ENCODE peak calls at places on chromosomes 3 and 15, in four cellular contexts. R is HFF-Myc, O is BJ, F is cardiac muscle cell. W is an unnamed sample.

GRCh38 chr15:38224486-38224885 is 28.1 kb upstream of the SPRED1 start:
- DNase-seq in R (no peak), O (no peak), F (no peak), W (no peak)

GRCh38 chr3:95302044-95302443 is 1239.2 kb downstream of the NSUN3 start:
- DNase-seq in R (no peak), O (no peak), F (no peak), W (no peak)

GRCh38 chr15:101025116-101025885 is 106.1 kb downstream of the LRRK1 start:
- DNase-seq in R (no peak), O (no peak), F (no peak), W (no peak)

GRCh38 chr3:64109438-64109837 is 86.1 kb upstream of the PSMD6 start:
- DNase-seq in R (no peak), O (no peak), F (no peak), W (no peak)

GRCh38 chr15:67680645-67681044 is 138.1 kb downstream of the MAP2K5 start:
- DNase-seq in R (no peak), O (no peak), F (no peak), W (peak)

GRCh38 chr3:49024449-49024848 is 2.5 kb downstream of the NDUFAF3 start:
- DNase-seq in R (no peak), O (no peak), F (no peak), W (no peak)

GRCh38 chr3:129015388-129016105 is 14.4 kb downstream of the EFCC1 start:
- DNase-seq in R (no peak), O (no peak), F (no peak), W (no peak)

GRCh38 chr3:187318819-187319616 is 27.5 kb upstream of the MASP1 start:
- DNase-seq in R (peak), O (peak), F (peak), W (peak)

GRCh38 chr3:13572926-13573623 is 24.1 kb downstream of the FBLN2 start:
- DNase-seq in R (no peak), O (no peak), F (no peak), W (no peak)

GRCh38 chr3:195583831-195584542 is at the start of gene APOD:
- DNase-seq in R (peak), O (no peak), F (no peak), W (no peak)

GRCh38 chr3:130354430-130354829 is 9.0 kb downstream of the COL6A5 start:
- DNase-seq in R (no peak), O (no peak), F (no peak), W (no peak)

GRCh38 chr3:181555681-181556080 is 156.0 kb upstream of the SOX2 start:
- DNase-seq in R (no peak), O (no peak), F (no peak), W (no peak)

GRCh38 chr3:175890056-175890455 is 1030.9 kb downstream of the NAALADL2 start:
- DNase-seq in R (no peak), O (peak), F (no peak), W (no peak)

GRCh38 chr3:147887797-147888196 is 478.6 kb downstream of the ZIC1 start:
- DNase-seq in R (no peak), O (no peak), F (no peak), W (no peak)

GRCh38 chr3:119529883-119530282 is 29.5 kb downstream of the CD80 start:
- DNase-seq in R (no peak), O (peak), F (no peak), W (peak)

GRCh38 chr3:193859195-193859594 is 266.2 kb downstream of the OPA1 start:
- DNase-seq in R (no peak), O (no peak), F (no peak), W (no peak)

GRCh38 chr15:40925495-40925862 is 3.7 kb upstream of the DLL4 start:
- DNase-seq in R (no peak), O (no peak), F (no peak), W (no peak)

GRCh38 chr15:100919481-100920405 is 586 bp downstream of the LRRK1 start:
- DNase-seq in R (no peak), O (no peak), F (peak), W (no peak)

GRCh38 chr3:128322030-128323022 is 144.4 kb downstream of the DNAJB8 start:
- DNase-seq in R (no peak), O (no peak), F (peak), W (no peak)

GRCh38 chr3:155629006-155629405 is 115.9 kb downstream of the PLCH1 start:
- DNase-seq in R (no peak), O (peak), F (no peak), W (no peak)

GRCh38 chr3:150147776-150148175 is 177.1 kb upstream of the PFN2 start:
- DNase-seq in R (no peak), O (no peak), F (no peak), W (no peak)

GRCh38 chr15:51341366-51342248 is at the start of gene GLDN:
- DNase-seq in R (no peak), O (no peak), F (peak), W (no peak)

GRCh38 chr3:52529376-52530333 is 4.0 kb downstream of the NT5DC2 start:
- DNase-seq in R (no peak), O (no peak), F (no peak), W (no peak)

GRCh38 chr3:127092776-127093175 is 100.2 kb upstream of the PRR23E start:
- DNase-seq in R (no peak), O (no peak), F (no peak), W (no peak)

GRCh38 chr3:171654809-171655208 is 155.5 kb downstream of the PLD1 start:
- DNase-seq in R (no peak), O (no peak), F (no peak), W (peak)

GRCh38 chr3:130850044-130850797 is 43.7 kb upstream of the ATP2C1 start:
- DNase-seq in R (no peak), O (no peak), F (no peak), W (peak)

GRCh38 chr15:48940508-48940907 is 23.2 kb downstream of the SHC4 start:
- DNase-seq in R (peak), O (peak), F (no peak), W (peak)

GRCh38 chr3:94179059-94179458 is 116.2 kb downstream of the NSUN3 start:
- DNase-seq in R (no peak), O (no peak), F (no peak), W (no peak)

GRCh38 chr3:184354740-184355139 is 6.7 kb downstream of the CLCN2 start:
- DNase-seq in R (no peak), O (no peak), F (no peak), W (no peak)

GRCh38 chr3:184355261-184356012 is 6.0 kb downstream of the CLCN2 start:
- DNase-seq in R (no peak), O (no peak), F (no peak), W (no peak)

GRCh38 chr3:184352897-184353545 is 8.4 kb downstream of the CLCN2 start:
- DNase-seq in R (no peak), O (no peak), F (no peak), W (no peak)

GRCh38 chr3:184353546-184353941 is 7.9 kb downstream of the CLCN2 start:
- DNase-seq in R (no peak), O (no peak), F (no peak), W (no peak)

DNA sequence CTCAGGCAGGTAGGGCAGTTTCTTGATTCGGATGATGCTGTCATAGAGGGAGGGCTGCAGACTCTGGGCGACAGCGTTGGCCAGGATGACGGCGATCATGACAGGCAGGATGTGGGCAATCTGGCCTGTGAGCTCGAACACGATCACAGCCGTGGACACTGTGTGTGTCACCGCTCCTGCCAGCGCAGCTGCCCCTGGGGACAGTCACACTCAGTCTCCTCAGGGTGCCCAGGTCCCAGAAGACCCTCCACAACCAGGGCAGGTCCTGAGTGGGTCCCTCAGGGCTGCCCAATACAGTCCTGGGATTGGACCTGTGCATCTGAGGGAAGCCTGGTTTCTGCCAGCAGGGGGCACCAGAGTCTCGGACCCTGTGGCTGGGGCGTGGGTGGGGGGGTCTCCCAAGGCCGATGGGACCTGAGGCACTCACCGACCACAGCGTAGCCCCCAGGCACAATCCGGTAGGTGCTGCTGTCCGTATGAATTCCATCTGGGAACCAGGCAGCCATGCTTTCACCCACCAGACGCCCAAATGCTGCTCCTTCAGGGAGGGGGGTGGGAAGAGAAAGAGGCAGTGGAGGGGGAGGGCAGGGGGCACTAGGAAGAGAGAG is 7.2 kb downstream of the CLCN2 start:
- DNase-seq in R (no peak), O (no peak), F (peak), W (no peak)
- TF ChIP-seq CTCF in R (peak), O (peak), F (peak), W (peak)

GRCh38 chr3:113287111-113287817 is 75.9 kb downstream of the BOC start:
- DNase-seq in R (peak), O (peak), F (no peak), W (peak)
- H3K4me3 ChIP-seq in R (no peak), O (no peak), F (no peak), W (no peak)

GRCh38 chr3:16374047-16375019 is 109.3 kb downstream of the OXNAD1 start:
- DNase-seq in R (no peak), O (no peak), F (no peak), W (no peak)

GRCh38 chr3:16370872-16371740 is 106.1 kb downstream of the OXNAD1 start:
- DNase-seq in R (no peak), O (no peak), F (peak), W (no peak)

GRCh38 chr3:16375891-16376290 is 110.9 kb downstream of the OXNAD1 start:
- DNase-seq in R (no peak), O (no peak), F (no peak), W (no peak)

GRCh38 chr3:16372362-16373269 is 107.6 kb downstream of the OXNAD1 start:
- DNase-seq in R (no peak), O (no peak), F (no peak), W (no peak)

DNA sequence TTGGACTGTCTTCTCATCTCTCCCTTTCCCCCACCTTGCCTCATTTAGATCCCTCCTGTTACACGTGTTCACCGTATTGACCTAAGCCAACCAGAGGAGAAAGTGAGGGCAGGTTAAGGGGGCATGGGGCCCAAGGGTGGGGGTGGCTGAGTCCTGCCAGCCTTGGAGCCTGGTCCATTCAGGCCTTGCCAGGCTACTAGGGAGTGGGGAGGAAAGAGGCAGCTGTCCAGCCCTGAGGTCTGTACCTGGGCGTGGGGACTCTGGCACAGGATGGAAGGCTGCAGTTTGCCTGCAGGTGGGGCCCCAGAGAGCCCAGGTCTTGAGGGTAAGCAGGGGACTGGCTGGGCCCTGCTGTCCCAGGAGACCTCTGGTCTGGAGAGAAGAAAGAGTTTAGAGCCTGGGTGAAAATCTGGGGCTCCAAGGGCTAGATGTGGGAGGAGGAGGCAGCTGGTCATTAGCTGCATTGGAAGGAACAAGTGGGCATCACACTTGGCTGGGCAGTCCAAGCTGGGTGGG is 108.3 kb downstream of the OXNAD1 start:
- DNase-seq in R (no peak), O (no peak), F (no peak), W (no peak)
- TF ChIP-seq CTCF in R (no peak), O (no peak), F (no peak), W (no peak)

GRCh38 chr15:59522988-59523461 is 85.0 kb downstream of the FAM81A start:
- DNase-seq in R (no peak), O (no peak), F (no peak), W (no peak)
- H3K4me3 ChIP-seq in R (no peak), O (no peak), F (no peak), W (no peak)

DNA sequence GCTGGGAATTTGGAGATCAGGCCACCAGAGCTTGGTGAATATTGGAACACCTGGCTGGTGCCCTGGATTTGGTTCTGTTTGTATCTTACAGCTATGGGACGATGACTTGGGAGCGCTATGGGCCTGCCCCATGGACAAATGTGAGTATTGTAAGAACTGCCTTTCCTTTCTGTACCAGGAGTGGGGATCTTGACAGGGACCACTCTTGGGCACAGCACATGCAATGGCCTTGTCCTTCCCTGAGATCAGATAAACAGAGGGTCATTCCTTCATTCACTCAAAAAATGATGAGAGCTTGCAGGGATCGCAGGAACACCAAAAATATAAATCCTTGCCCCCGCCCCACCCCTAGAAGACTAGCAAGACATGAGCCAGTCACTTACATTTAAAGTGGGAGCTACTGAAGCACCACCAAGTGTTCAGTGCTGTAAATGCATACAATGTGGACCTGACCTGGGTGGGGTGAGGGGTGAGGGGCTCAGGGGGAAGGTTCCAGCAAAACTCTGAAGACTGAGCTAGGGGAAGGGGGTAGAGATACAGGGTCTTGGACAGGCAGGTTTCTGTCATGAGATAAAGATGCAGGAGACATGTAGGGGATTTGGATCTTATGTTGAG is 2.7 kb upstream of the CRELD1 start:
- DNase-seq in R (no peak), O (no peak), F (no peak), W (no peak)
- TF ChIP-seq CTCF in R (no peak), O (peak), F (no peak), W (no peak)

GRCh38 chr3:177379045-177379444 is 181.8 kb upstream of the TBL1XR1 start:
- DNase-seq in R (no peak), O (no peak), F (no peak), W (no peak)

GRCh38 chr3:177385186-177385585 is 187.9 kb upstream of the TBL1XR1 start:
- DNase-seq in R (no peak), O (no peak), F (no peak), W (no peak)

GRCh38 chr3:177385831-177386301 is 188.6 kb upstream of the TBL1XR1 start:
- DNase-seq in R (peak), O (peak), F (no peak), W (peak)

GRCh38 chr3:177381070-177381469 is 183.8 kb upstream of the TBL1XR1 start:
- DNase-seq in R (no peak), O (no peak), F (no peak), W (no peak)

GRCh38 chr3:177382944-177383343 is 185.7 kb upstream of the TBL1XR1 start:
- DNase-seq in R (no peak), O (no peak), F (no peak), W (no peak)
- H3K4me3 ChIP-seq in R (no peak), O (no peak), F (no peak), W (no peak)